ENCODE peak calls at places on chromosomes 2 and 18, in ten cellular contexts. C is dorsolateral prefrontal cortex, B is retinal pigment epithelial cell, P is NCI-H774, Z is AG10803, U is psoas muscle, K is T follicular helper cell, V is progenitor cell of endocrine pancreas, L is tibial artery, Q is bronchial epithelial cell. Y is an unnamed sample.

GRCh38 chr18:69895081-69896047 is 52.3 kb downstream of the CD226 start:
- DNase-seq in C (no peak), B (no peak), P (no peak), Z (no peak), U (no peak), K (no peak), V (no peak), L (no peak), Q (no peak), Y (no peak)

GRCh38 chr2:173126819-173127218 is 51.2 kb downstream of the MAP3K20 start:
- DNase-seq in C (no peak), B (no peak), P (no peak), Z (peak), U (no peak), K (no peak), V (no peak), L (no peak), Q (no peak), Y (no peak)

GRCh38 chr18:23593720-23594119 is 7.4 kb upstream of the NPC1 start:
- DNase-seq in C (no peak), B (no peak), P (no peak), Z (peak), U (no peak), K (no peak), V (no peak), L (no peak), Q (peak), Y (no peak)

GRCh38 chr18:11984091-11984490 is 2.8 kb downstream of the IMPA2 start:
- DNase-seq in C (no peak), B (no peak), P (no peak), Z (no peak), U (peak), K (no peak), V (no peak), L (peak), Q (no peak), Y (no peak)

GRCh38 chr2:33077841-33078240 is 131.1 kb downstream of the LTBP1 start:
- DNase-seq in C (no peak), B (no peak), P (no peak), Z (no peak), U (no peak), K (no peak), V (no peak), L (no peak), Q (peak), Y (no peak)

GRCh38 chr2:36380624-36381481 is 25.3 kb downstream of the CRIM1 start:
- DNase-seq in C (no peak), B (no peak), P (no peak), Z (peak), U (peak), K (no peak), V (no peak), L (peak), Q (no peak), Y (no peak)

GRCh38 chr2:31446848-31447247 is 32.3 kb upstream of the XDH start:
- DNase-seq in C (no peak), B (no peak), P (no peak), Z (peak), U (no peak), K (no peak), V (no peak), L (no peak), Q (no peak), Y (no peak)

GRCh38 chr2:233476651-233477547 is 89.7 kb downstream of the USP40 start:
- DNase-seq in C (no peak), B (no peak), P (no peak), Z (no peak), U (peak), K (no peak), V (no peak), L (no peak), Q (no peak), Y (no peak)

GRCh38 chr2:3651686-3652516 is 6.1 kb upstream of the ALLC start:
- DNase-seq in C (peak), B (no peak), P (peak), Z (peak), U (no peak), K (peak), V (peak), L (no peak), Q (peak), Y (peak)

GRCh38 chr2:120878970-120879369 is 143.3 kb downstream of the GLI2 start:
- DNase-seq in C (no peak), B (no peak), P (no peak), Z (no peak), U (peak), K (no peak), V (no peak), L (no peak), Q (peak), Y (no peak)

GRCh38 chr2:66833036-66833435 is 398.1 kb downstream of the MEIS1 start:
- DNase-seq in C (no peak), B (no peak), P (no peak), Z (peak), U (no peak), K (no peak), V (no peak), L (no peak), Q (no peak), Y (no peak)

GRCh38 chr2:27704342-27704876 is 40.7 kb downstream of the SLC4A1AP start:
- DNase-seq in C (no peak), B (no peak), P (no peak), Z (no peak), U (no peak), K (no peak), V (no peak), L (no peak), Q (peak), Y (no peak)

GRCh38 chr2:173652731-173653426 is 298.2 kb downstream of the CDCA7 start:
- DNase-seq in C (no peak), B (peak), P (peak), Z (peak), U (no peak), K (no peak), V (no peak), L (no peak), Q (peak), Y (no peak)

GRCh38 chr18:26794210-26795101 is 71.1 kb downstream of the AQP4 start:
- DNase-seq in C (no peak), B (no peak), P (no peak), Z (no peak), U (no peak), K (no peak), V (no peak), L (no peak), Q (no peak), Y (no peak)

GRCh38 chr2:224075588-224075987 is 36.5 kb upstream of the SERPINE2 start:
- DNase-seq in C (no peak), B (no peak), P (no peak), Z (no peak), U (no peak), K (no peak), V (no peak), L (no peak), Q (no peak), Y (no peak)

GRCh38 chr2:165202230-165202629 is 1.6 kb downstream of the SCN3A start:
- DNase-seq in C (no peak), B (no peak), P (peak), Z (no peak), U (no peak), K (no peak), V (no peak), L (no peak), Q (peak), Y (no peak)